ENCODE peak calls at places on chromosomes 5 and 9, in four cellular contexts. T, R, U and C are unnamed samples.
A peak's percentile ranks its signal among the peaks of the same experiment; 100 is the strongest.

GRCh38 chr9:128361296-128361980 is 9.7 kb upstream of the URM1 start:
- ATAC-seq in R (peak; percentile 28), U (no peak), T (peak; percentile 16), C (no peak)

GRCh38 chr5:145946112-145946861 is 9.9 kb downstream of the SH3RF2 start:
- ATAC-seq in R (peak; percentile 77), U (no peak), T (no peak), C (no peak)

GRCh38 chr5:8829322-8830029 is 716.4 kb downstream of the SEMA5A start:
- ATAC-seq in U (peak; percentile 40), T (peak; percentile 55), R (peak; percentile 99), C (peak; percentile 80)

GRCh38 chr5:17154211-17154996 is 63.0 kb upstream of the BASP1 start:
- ATAC-seq in R (peak; percentile 65), U (no peak), T (no peak), C (no peak)

GRCh38 chr5:131466171-131466766 is 168.8 kb downstream of the RAPGEF6 start:
- ATAC-seq in U (no peak), T (no peak), R (peak; percentile 50), C (no peak)

GRCh38 chr5:116097301-116097700 is 12.5 kb downstream of the COMMD10 start:
- ATAC-seq in T (no peak), R (no peak), U (no peak), C (no peak)

GRCh38 chr5:122129332-122129731 is at the start of gene ZNF474:
- ATAC-seq in R (peak; percentile 94), T (peak; percentile 68), U (peak; percentile 49), C (peak; percentile 80)

GRCh38 chr5:157025093-157025698 is 33.7 kb downstream of the HAVCR1 start:
- ATAC-seq in U (no peak), T (no peak), R (no peak), C (no peak)

GRCh38 chr9:75624984-75625383 is 265.5 kb upstream of the PCSK5 start:
- ATAC-seq in T (no peak), U (no peak), R (no peak), C (no peak)

GRCh38 chr5:163649522-163649921 is 144.1 kb downstream of the MAT2B start:
- ATAC-seq in U (no peak), T (no peak), R (no peak), C (no peak)

GRCh38 chr5:317086-317811 is 4.3 kb upstream of the AHRR start:
- ATAC-seq in R (peak; percentile 75), U (peak; percentile 6), T (peak; percentile 32), C (no peak)

GRCh38 chr9:116574027-116574679 is 113.0 kb upstream of the TRIM32 start:
- ATAC-seq in T (peak; percentile 44), U (no peak), R (no peak), C (no peak)

GRCh38 chr9:121592265-121592664 is 59.2 kb upstream of the DAB2IP start:
- ATAC-seq in U (no peak), T (no peak), R (no peak), C (no peak)

GRCh38 chr5:79464695-79465332 is 49.1 kb downstream of the HOMER1 start:
- ATAC-seq in R (peak; percentile 68), T (peak; percentile 51), U (no peak), C (no peak)

GRCh38 chr9:97318433-97318832 is 11.0 kb downstream of the CCDC180 start:
- ATAC-seq in U (no peak), T (no peak), R (no peak), C (no peak)

GRCh38 chr5:52783226-52783959 is 4.3 kb upstream of the ITGA1 start:
- ATAC-seq in U (no peak), T (no peak), R (no peak), C (no peak)

GRCh38 chr9:92668746-92669526 is 995 bp downstream of the IPPK start:
- ATAC-seq in T (peak; percentile 48), U (no peak), R (peak; percentile 52), C (no peak)

GRCh38 chr9:117344892-117345660 is 69.8 kb downstream of the ASTN2 start:
- ATAC-seq in U (no peak), T (no peak), R (no peak), C (no peak)

DNA sequence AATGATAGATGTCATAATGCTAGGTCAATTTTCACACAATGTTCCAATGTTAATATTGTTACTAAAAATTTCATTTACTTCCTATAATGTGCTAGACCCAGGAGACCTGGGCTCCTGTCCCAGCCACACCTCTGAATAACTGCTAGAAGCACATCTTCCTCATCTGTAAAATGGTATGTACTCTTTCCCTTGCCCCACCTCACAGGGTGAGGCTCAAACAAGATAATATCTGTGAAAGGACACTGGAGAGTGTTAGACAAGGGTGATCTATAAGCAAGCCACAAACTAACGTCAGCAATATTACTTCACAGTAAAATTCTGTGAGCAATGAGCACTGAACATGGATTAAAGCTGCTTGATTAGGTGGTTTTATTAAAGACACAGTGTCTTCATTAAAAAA is 186.4 kb downstream of the EPB41L4A start:
- ATAC-seq in R (no peak), T (no peak), U (no peak), C (no peak)
- H3K27ac ChIP-seq in R (no peak overlapping the region), T (no peak overlapping the region), U (no peak overlapping the region), C (no peak overlapping the region)

DNA sequence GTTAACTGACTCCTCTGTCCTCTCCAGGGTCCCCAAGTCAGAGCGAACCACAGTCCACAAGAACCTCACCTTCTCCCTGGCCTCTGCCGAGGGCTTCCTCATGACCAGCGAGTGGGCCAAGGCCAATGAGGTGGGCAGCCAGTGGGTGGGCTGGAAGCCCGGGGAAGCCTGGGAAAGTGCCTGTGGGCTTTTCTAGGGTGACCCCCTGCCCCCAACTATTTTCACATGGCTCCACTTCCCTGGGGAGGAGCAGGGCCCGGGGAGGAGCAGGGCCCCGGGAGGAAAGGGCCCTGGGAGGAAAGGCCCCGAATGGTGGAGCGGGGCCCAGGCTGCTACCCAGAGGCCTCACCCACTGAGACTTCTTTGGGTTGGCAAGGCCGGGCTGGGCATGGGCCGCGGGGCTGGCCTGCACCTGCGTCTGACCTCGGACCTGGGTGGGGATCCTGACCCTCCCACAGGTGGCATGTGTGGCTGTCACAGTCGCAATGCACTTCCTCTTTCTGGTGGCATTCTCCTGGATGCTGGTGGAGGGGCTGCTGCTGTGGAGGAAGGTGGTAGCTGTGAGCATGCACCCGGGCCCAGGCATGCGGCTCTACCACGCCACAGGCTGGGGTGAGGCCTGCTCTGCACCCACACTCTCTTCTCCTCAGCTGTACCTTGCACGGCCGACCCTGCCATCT is 17.9 kb downstream of the ADGRD2 start:
- ATAC-seq in T (no peak), U (no peak), R (no peak), C (no peak)
- H3K4me1 ChIP-seq in T (no peaks in the 10 kb centered on the region), U (no peaks in the 10 kb centered on the region), R (no peaks in the 10 kb centered on the region), C (no peaks in the 10 kb centered on the region)

DNA sequence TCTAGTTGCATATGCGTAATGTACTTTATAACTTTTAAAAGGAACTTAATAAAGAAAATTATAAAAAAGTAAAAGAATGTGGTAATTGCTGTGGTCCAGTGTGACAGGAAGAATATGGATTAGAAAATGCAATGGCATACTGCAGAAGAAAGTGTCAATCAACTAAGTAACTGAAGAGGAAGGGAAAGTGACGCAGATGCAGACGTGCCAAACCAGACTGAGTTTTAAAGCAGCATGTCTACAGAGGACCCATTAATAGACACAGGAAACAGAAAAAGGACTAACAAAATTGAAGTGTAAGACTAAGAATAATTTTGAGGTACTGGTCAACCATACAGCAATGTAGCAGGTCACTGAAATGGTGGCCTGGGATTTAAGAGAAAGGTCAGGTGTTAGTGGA is 73.3 kb downstream of the DPYSL3 start:
- ATAC-seq in R (no peak), U (no peak), T (peak; percentile 27), C (no peak)
- H3K27ac ChIP-seq in R (no peak overlapping the region), U (no peak overlapping the region), T (no peak overlapping the region), C (peak overlapping the region; percentile 28)

GRCh38 chr5:180831139-180832080 is 28.8 kb upstream of the MGAT1 start:
- ATAC-seq in R (peak; percentile 97), T (peak; percentile 97), U (peak; percentile 97), C (peak; percentile 95)

GRCh38 chr5:180830253-180831138 is 27.9 kb upstream of the MGAT1 start:
- ATAC-seq in R (peak; percentile 55), U (peak; percentile 61), T (peak; percentile 82), C (peak; percentile 58)

GRCh38 chr5:180832638-180833068 is 28.4 kb downstream of the ZFP62 start:
- ATAC-seq in R (no peak), T (no peak), U (no peak), C (no peak)

GRCh38 chr5:180825768-180826525 is 23.3 kb upstream of the MGAT1 start:
- ATAC-seq in R (peak; percentile 51), U (peak; percentile 63), T (peak; percentile 31), C (peak; percentile 68)

GRCh38 chr5:180829711-180830110 is 27.1 kb upstream of the MGAT1 start:
- ATAC-seq in U (no peak), T (no peak), R (no peak), C (no peak)
- H3K4me1 ChIP-seq in U (no peaks in the 10 kb centered on the region), T (peaks cover 47% of the 10 kb centered on the region), R (peaks cover 32% of the 10 kb centered on the region), C (peaks cover 7% of the 10 kb centered on the region)

GRCh38 chr9:105833271-105833975 is 139.1 kb downstream of the TMEM38B start:
- ATAC-seq in U (no peak), T (no peak), R (no peak), C (no peak)

GRCh38 chr9:105835721-105836120 is 141.4 kb downstream of the TMEM38B start:
- ATAC-seq in T (no peak), R (no peak), U (no peak), C (no peak)

GRCh38 chr9:105832311-105832710 is 138.0 kb downstream of the TMEM38B start:
- ATAC-seq in R (no peak), U (no peak), T (no peak), C (no peak)

GRCh38 chr9:105837261-105837660 is 142.9 kb downstream of the TMEM38B start:
- ATAC-seq in U (no peak), R (no peak), T (no peak), C (no peak)

GRCh38 chr9:105834404-105834803 is 140.1 kb downstream of the TMEM38B start:
- ATAC-seq in T (no peak), U (no peak), R (no peak), C (no peak)
- H3K27ac ChIP-seq in T (no peak overlapping the region), U (no peak overlapping the region), R (no peak overlapping the region), C (no peak overlapping the region)

GRCh38 chr9:130200038-130200979 is 28.1 kb downstream of the NCS1 start:
- ATAC-seq in T (no peak), U (no peak), R (no peak), C (no peak)
- H3K4me1 ChIP-seq in T (no peaks in the 10 kb centered on the region), U (no peaks in the 10 kb centered on the region), R (peaks cover 4% of the 10 kb centered on the region), C (peaks cover 72% of the 10 kb centered on the region)

DNA sequence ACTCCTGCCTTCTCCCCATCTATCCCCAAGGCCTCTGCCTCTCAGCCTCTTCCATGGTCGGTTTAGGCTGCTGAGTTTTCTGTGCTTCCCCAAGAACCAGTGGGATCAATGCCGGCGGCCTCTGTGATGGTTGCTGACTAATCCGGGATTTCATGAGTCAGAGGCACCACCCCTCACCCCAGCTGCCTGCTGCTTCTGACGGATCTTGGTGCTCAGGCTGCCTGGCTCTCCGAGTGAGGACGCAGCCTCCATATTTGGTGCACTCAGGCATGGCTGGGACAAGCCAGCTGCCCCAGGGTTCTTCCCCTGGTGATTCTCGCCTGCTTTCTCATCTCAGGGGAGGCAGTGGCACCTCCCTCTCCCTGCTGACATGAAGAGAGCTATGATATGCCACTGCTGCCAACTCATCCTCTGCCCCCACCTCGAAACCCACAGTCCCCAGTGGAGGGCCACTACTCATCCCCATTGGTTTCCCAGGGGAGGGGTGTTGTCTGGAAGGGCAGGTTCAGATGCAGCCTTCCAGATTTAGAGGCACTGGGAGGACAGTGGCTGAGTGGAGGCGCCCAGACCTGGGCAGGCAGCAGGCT is 3.3 kb upstream of the MAN1B1 start:
- ATAC-seq in R (peak; percentile 59), T (peak; percentile 41), U (no peak), C (no peak)
- H3K27ac ChIP-seq in R (peak overlapping the region; percentile 95), T (no peak overlapping the region), U (no peak overlapping the region), C (peak overlapping the region; percentile 72)